ENCODE peak calls at places on chromosome 2, in ten cellular contexts. N, O, L, T, U, X, G, F, E and J are unnamed samples. For H3K4me1, the result is how much of the 10 kb centered on the place peaks cover.

GRCh38 chr2:11498543-11499034 is 32.6 kb upstream of the E2F6 start:
- DNase-seq in N (peak), O (peak), L (peak), T (peak), U (no peak), X (peak), G (peak), F (no peak), E (no peak), J (no peak)

GRCh38 chr2:197079832-197080555 is 153.5 kb upstream of the PGAP1 start:
- DNase-seq in N (no peak), O (peak), L (peak), T (no peak), U (no peak), X (no peak), G (peak), F (no peak), E (peak), J (no peak)

GRCh38 chr2:207505728-207506127 is 24.0 kb upstream of the CREB1 start:
- DNase-seq in N (no peak), O (peak), L (peak), T (no peak), U (no peak), X (no peak), G (no peak), F (no peak), E (peak), J (no peak)

GRCh38 chr2:160039166-160039903 is 23.1 kb downstream of the PLA2R1 start:
- DNase-seq in N (no peak), O (peak), L (no peak), T (no peak), U (no peak), X (no peak), G (peak), F (no peak), E (peak), J (no peak)

GRCh38 chr2:174972924-174973323 is 32.3 kb downstream of the CHN1 start:
- DNase-seq in N (no peak), O (peak), L (no peak), T (no peak), U (no peak), X (no peak), G (no peak), F (no peak), E (peak), J (no peak)

GRCh38 chr2:20027715-20028434 is 15.4 kb upstream of the MATN3 start:
- DNase-seq in N (no peak), O (no peak), L (no peak), T (no peak), U (no peak), X (no peak), G (no peak), F (no peak), E (no peak), J (no peak)

GRCh38 chr2:158931577-158931976 is 36.9 kb upstream of the TANC1 start:
- DNase-seq in N (no peak), O (peak), L (no peak), T (no peak), U (no peak), X (no peak), G (no peak), F (no peak), E (peak), J (no peak)

GRCh38 chr2:216879727-216880508 is 20.1 kb upstream of the TNP1 start:
- DNase-seq in N (no peak), O (no peak), L (no peak), T (no peak), U (no peak), X (no peak), G (no peak), F (no peak), E (no peak), J (no peak)

GRCh38 chr2:27322301-27322765 is 564 bp downstream of the MPV17 start:
- DNase-seq in N (no peak), O (no peak), L (no peak), T (no peak), U (no peak), X (peak), G (no peak), F (no peak), E (peak), J (peak)

GRCh38 chr2:132830321-132830720 is 160.3 kb upstream of the LYPD1 start:
- DNase-seq in N (no peak), O (no peak), L (no peak), T (no peak), U (no peak), X (no peak), G (no peak), F (no peak), E (no peak), J (no peak)

GRCh38 chr2:184530239-184530638 is 68.1 kb upstream of the ZNF804A start:
- DNase-seq in N (no peak), O (no peak), L (no peak), T (no peak), U (no peak), X (no peak), G (no peak), F (no peak), E (no peak), J (no peak)

GRCh38 chr2:168626096-168626495 is 170.0 kb downstream of the CERS6 start:
- DNase-seq in N (no peak), O (no peak), L (no peak), T (no peak), U (no peak), X (no peak), G (no peak), F (no peak), E (no peak), J (no peak)

GRCh38 chr2:17426708-17427107 is 91.5 kb downstream of the RAD51AP2 start:
- DNase-seq in N (no peak), O (no peak), L (no peak), T (no peak), U (no peak), X (no peak), G (no peak), F (no peak), E (no peak), J (no peak)

GRCh38 chr2:207088276-207088675 is 77.5 kb downstream of the KLF7 start:
- DNase-seq in N (no peak), O (no peak), L (no peak), T (no peak), U (no peak), X (no peak), G (no peak), F (no peak), E (no peak), J (no peak)

GRCh38 chr2:176555112-176555511 is 285.9 kb downstream of the MTX2 start:
- DNase-seq in N (no peak), O (no peak), L (no peak), T (no peak), U (no peak), X (no peak), G (no peak), F (no peak), E (no peak), J (no peak)

GRCh38 chr2:176555781-176556180 is 286.5 kb downstream of the MTX2 start:
- DNase-seq in N (no peak), O (no peak), L (no peak), T (no peak), U (no peak), X (no peak), G (no peak), F (no peak), E (no peak), J (no peak)

GRCh38 chr2:176554107-176555048 is 285.1 kb downstream of the MTX2 start:
- DNase-seq in N (peak), O (peak), L (peak), T (peak), U (no peak), X (peak), G (peak), F (peak), E (peak), J (peak)

GRCh38 chr2:176552456-176553135 is 283.4 kb downstream of the MTX2 start:
- DNase-seq in N (no peak), O (peak), L (no peak), T (no peak), U (no peak), X (no peak), G (no peak), F (no peak), E (peak), J (no peak)

GRCh38 chr2:176553685-176554106 is 284.5 kb downstream of the MTX2 start:
- DNase-seq in N (peak), O (peak), L (peak), T (peak), U (no peak), X (peak), G (peak), F (peak), E (peak), J (no peak)
- TF ChIP-seq CTCF in N (no peak), O (no peak), L (no peak), T (no peak), U (no peak), X (peak), G (no peak), F (no peak), E (no peak), J (no peak)

GRCh38 chr2:171146633-171147032 is 14.1 kb downstream of the TLK1 start:
- DNase-seq in N (no peak), O (no peak), L (no peak), T (no peak), U (no peak), X (no peak), G (no peak), F (no peak), E (no peak), J (no peak)
- H3K4me1 ChIP-seq in N (under half), O (under half), L (under half), T (under half), U (under half), X (under half), G (under half), F (under half), E (under half), J (under half)

GRCh38 chr2:148930046-148930775 is 55.2 kb downstream of the KIF5C start:
- DNase-seq in N (no peak), O (no peak), L (no peak), T (no peak), U (no peak), X (peak), G (no peak), F (no peak), E (no peak), J (no peak)

GRCh38 chr2:148926291-148926961 is 51.4 kb downstream of the KIF5C start:
- DNase-seq in N (peak), O (peak), L (no peak), T (peak), U (no peak), X (peak), G (no peak), F (no peak), E (peak), J (no peak)

GRCh38 chr2:148922776-148923175 is 47.7 kb downstream of the KIF5C start:
- DNase-seq in N (no peak), O (no peak), L (no peak), T (no peak), U (no peak), X (no peak), G (no peak), F (no peak), E (no peak), J (no peak)

GRCh38 chr2:148928395-148928794 is 53.4 kb downstream of the KIF5C start:
- DNase-seq in N (no peak), O (no peak), L (no peak), T (no peak), U (no peak), X (no peak), G (no peak), F (no peak), E (no peak), J (no peak)

GRCh38 chr2:148927010-148927409 is 52.0 kb downstream of the KIF5C start:
- DNase-seq in N (no peak), O (no peak), L (no peak), T (peak), U (peak), X (peak), G (no peak), F (peak), E (no peak), J (no peak)
- H3K4me3 ChIP-seq in N (no peak), O (no peak), L (no peak), T (peak), U (peak), X (no peak), G (no peak), F (no peak), E (no peak), J (no peak)

GRCh38 chr2:120344214-120344990 is 1.5 kb upstream of the INHBB start:
- DNase-seq in N (peak), O (no peak), L (peak), T (no peak), U (no peak), X (peak), G (no peak), F (no peak), E (no peak), J (no peak)
- TF ChIP-seq CTCF in N (no peak), O (no peak), L (no peak), T (no peak), U (no peak), X (no peak), G (no peak), F (no peak), E (no peak), J (no peak)

GRCh38 chr2:46800218-46800617 is 115.4 kb downstream of the MCFD2 start:
- DNase-seq in N (no peak), O (no peak), L (no peak), T (no peak), U (no peak), X (no peak), G (no peak), F (peak), E (peak), J (no peak)
- H3K4me1 ChIP-seq in N (under half), O (under half), L (under half), T (under half), U (under half), X (under half), G (under half), F (under half), E (under half), J (under half)

GRCh38 chr2:26246818-26247217 is 2.1 kb downstream of the HADHB start:
- DNase-seq in N (no peak), O (peak), L (no peak), T (no peak), U (no peak), X (no peak), G (no peak), F (no peak), E (peak), J (no peak)
- H3K4me3 ChIP-seq in N (no peak), O (peak), L (peak), T (no peak), U (peak), X (no peak), G (no peak), F (no peak), E (no peak), J (no peak)

GRCh38 chr2:120923426-120923825 is 187.8 kb downstream of the GLI2 start:
- DNase-seq in N (no peak), O (no peak), L (no peak), T (no peak), U (no peak), X (no peak), G (no peak), F (no peak), E (no peak), J (no peak)
- TF ChIP-seq CTCF in N (no peak), O (no peak), L (no peak), T (no peak), U (no peak), X (no peak), G (no peak), F (no peak), E (no peak), J (no peak)